ENCODE peak calls at places on chromosomes 3 and 15, in five cellular contexts. N, I, M, K and A are unnamed samples.

GRCh38 chr3:191303596-191303995 is 25.6 kb upstream of the CCDC50 start:
- DNase-seq in I (no peak), N (no peak), M (no peak), K (no peak), A (no peak)

GRCh38 chr3:86990171-86990733 is 697 bp downstream of the VGLL3 start:
- DNase-seq in M (peak), K (no peak), N (peak), I (peak), A (no peak)

GRCh38 chr15:57580866-57581265 is 10.8 kb upstream of the MYZAP start:
- DNase-seq in I (no peak), N (no peak), M (no peak), K (no peak), A (no peak)

GRCh38 chr15:52636459-52636858 is 42.7 kb downstream of the ATOSA start:
- DNase-seq in K (no peak), M (no peak), I (no peak), N (no peak), A (no peak)

GRCh38 chr3:9682123-9682522 is 21.5 kb upstream of the CPNE9 start:
- DNase-seq in I (no peak), K (no peak), M (no peak), N (no peak), A (no peak)

GRCh38 chr3:177145402-177145801 is 51.9 kb downstream of the TBL1XR1 start:
- DNase-seq in M (no peak), N (no peak), I (peak), K (no peak), A (no peak)

GRCh38 chr3:38968891-38969290 is 82.9 kb downstream of the SCN11A start:
- DNase-seq in M (no peak), K (no peak), N (no peak), I (no peak), A (no peak)

GRCh38 chr15:70470556-70471191 is 292.7 kb downstream of the UACA start:
- DNase-seq in N (no peak), K (no peak), I (no peak), M (no peak), A (no peak)

GRCh38 chr3:115864912-115865311 is 241.6 kb downstream of the GAP43 start:
- DNase-seq in M (no peak), I (no peak), N (no peak), K (no peak), A (no peak)

GRCh38 chr15:40029979-40030893 is 8.7 kb downstream of the SRP14 start:
- DNase-seq in I (no peak), K (no peak), M (no peak), N (peak), A (no peak)

GRCh38 chr15:85607141-85607806 is 187.5 kb downstream of the KLHL25 start:
- DNase-seq in M (no peak), N (peak), I (no peak), K (no peak), A (no peak)

GRCh38 chr15:41490355-41490754 is 3.3 kb upstream of the ITPKA start:
- DNase-seq in K (no peak), I (peak), M (peak), N (peak), A (no peak)

GRCh38 chr15:22880068-22880980 is 41.9 kb downstream of the NIPA2 start:
- DNase-seq in N (no peak), I (no peak), K (no peak), M (no peak), A (no peak)

GRCh38 chr3:29281265-29282228 is 676 bp downstream of the RBMS3 start:
- DNase-seq in K (no peak), N (peak), I (peak), M (peak), A (peak)

GRCh38 chr15:82014989-82015388 is 30.8 kb downstream of the MEX3B start:
- DNase-seq in M (no peak), I (no peak), N (no peak), K (no peak), A (no peak)

GRCh38 chr3:180063783-180064182 is 27.0 kb upstream of the PEX5L start:
- DNase-seq in I (no peak), N (no peak), M (no peak), K (no peak), A (no peak)

GRCh38 chr15:65550681-65551098 is 20.4 kb downstream of the HACD3 start:
- DNase-seq in K (no peak), M (no peak), I (no peak), N (peak), A (no peak)

GRCh38 chr15:96264351-96264798 is 66.1 kb upstream of the NR2F2 start:
- DNase-seq in N (no peak), I (no peak), K (no peak), M (no peak), A (no peak)

GRCh38 chr3:137768361-137769320 is 4.5 kb downstream of the SOX14 start:
- DNase-seq in N (no peak), I (peak), M (peak), K (no peak), A (no peak)

GRCh38 chr15:45129651-45130129 is at the start of the genes DUOX1 and DUOXA1:
- DNase-seq in M (peak), N (no peak), K (no peak), I (no peak), A (no peak)

GRCh38 chr3:172140499-172141391 is 101.4 kb downstream of the FNDC3B start:
- DNase-seq in M (no peak), I (no peak), N (peak), K (no peak), A (no peak)

GRCh38 chr3:125054436-125055164 is 1.2 kb downstream of the HEG1 start:
- DNase-seq in N (peak), K (no peak), I (peak), M (no peak), A (no peak)

GRCh38 chr15:49145651-49146609 is 9.5 kb downstream of the COPS2 start:
- DNase-seq in N (peak), I (peak), K (no peak), M (no peak), A (no peak)

GRCh38 chr3:183158552-183159006 is 4.0 kb downstream of the LAMP3 start:
- DNase-seq in I (peak), M (no peak), N (peak), K (no peak), A (no peak)

GRCh38 chr15:77617507-77618285 is 15.0 kb downstream of the LINGO1 start:
- DNase-seq in I (no peak), K (no peak), M (no peak), N (no peak), A (no peak)

GRCh38 chr15:68192804-68193521 is 12.2 kb downstream of the CALML4 start:
- DNase-seq in I (no peak), K (no peak), N (no peak), M (no peak), A (no peak)

GRCh38 chr15:39179980-39180379 is 400.9 kb upstream of the THBS1 start:
- DNase-seq in K (no peak), I (no peak), N (no peak), M (no peak), A (no peak)

GRCh38 chr3:171018151-171018935 is 8.2 kb downstream of the SLC2A2 start:
- DNase-seq in I (no peak), K (no peak), N (peak), M (no peak), A (no peak)

GRCh38 chr3:116020495-116020894 is 397.2 kb downstream of the GAP43 start:
- DNase-seq in I (no peak), N (no peak), M (no peak), K (no peak), A (no peak)

GRCh38 chr15:45180201-45180600 is 7.6 kb downstream of the SHF start:
- DNase-seq in I (no peak), M (no peak), K (no peak), N (no peak), A (no peak)

GRCh38 chr3:5012398-5012797 is 33.2 kb downstream of the BHLHE40 start:
- DNase-seq in K (no peak), N (no peak), I (no peak), M (no peak), A (no peak)

GRCh38 chr3:187072582-187072981 is 66.7 kb downstream of the RPL39L start:
- DNase-seq in N (no peak), M (no peak), K (no peak), I (no peak), A (no peak)

GRCh38 chr3:73561494-73561893 is 63.2 kb downstream of the PDZRN3 start:
- DNase-seq in I (no peak), K (no peak), N (no peak), M (no peak), A (no peak)

GRCh38 chr3:87350367-87351199 is 74.2 kb upstream of the POU1F1 start:
- DNase-seq in N (peak), M (no peak), I (peak), K (no peak), A (no peak)

GRCh38 chr3:33826688-33827087 is 28.3 kb downstream of the PDCD6IP start:
- DNase-seq in N (peak), M (no peak), I (no peak), K (no peak), A (no peak)

GRCh38 chr3:157335677-157336076 is 101.0 kb upstream of the PTX3 start:
- DNase-seq in M (no peak), K (no peak), N (peak), I (no peak), A (no peak)

GRCh38 chr15:63372018-63372705 is 9.5 kb downstream of the CA12 start:
- DNase-seq in N (peak), I (no peak), K (no peak), M (no peak), A (no peak)

GRCh38 chr15:92104069-92104468 is 250.6 kb downstream of the SLCO3A1 start:
- DNase-seq in I (no peak), K (no peak), M (no peak), N (no peak), A (no peak)

DNA sequence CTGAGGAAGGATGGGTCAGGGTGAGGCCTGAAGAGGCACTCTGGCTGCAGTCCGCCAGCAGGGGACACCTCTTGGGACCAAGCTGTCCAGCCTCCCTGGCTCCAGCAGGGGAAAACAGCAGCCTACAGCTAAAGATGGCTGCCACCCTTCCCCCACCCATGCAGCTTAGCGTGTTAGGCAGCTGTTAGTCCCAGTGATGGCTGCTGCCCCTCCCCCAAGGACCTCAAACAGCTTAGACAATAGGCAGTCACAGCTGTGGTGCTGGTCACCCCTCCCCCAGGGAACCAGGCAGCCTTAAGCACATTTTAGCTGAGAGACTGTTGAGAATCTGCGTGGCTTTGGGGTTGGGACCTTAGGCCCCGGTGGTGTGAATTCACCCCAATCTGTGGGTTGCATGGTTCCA is 140.4 kb upstream of the CADPS start:
- DNase-seq in I (no peak), K (no peak), M (peak), N (no peak), A (no peak)
- TF ChIP-seq CTCF in I (no peak), K (no peak), M (no peak), N (no peak), A (no peak)

GRCh38 chr3:58529516-58530353 is 7.3 kb downstream of the ACOX2 start:
- DNase-seq in I (no peak), N (peak), K (no peak), M (peak), A (no peak)
- TF ChIP-seq CTCF in I (peak), N (peak), K (no peak), M (no peak), A (no peak)

GRCh38 chr3:46908294-46908985 is 30.9 kb downstream of the PTH1R start:
- DNase-seq in N (peak), K (no peak), I (no peak), M (peak), A (no peak)

GRCh38 chr3:46907271-46907670 is 29.8 kb downstream of the PTH1R start:
- DNase-seq in I (no peak), K (no peak), N (no peak), M (peak), A (no peak)

GRCh38 chr3:46906471-46907058 is 29.0 kb downstream of the PTH1R start:
- DNase-seq in I (no peak), M (no peak), K (no peak), N (no peak), A (no peak)

GRCh38 chr3:46908986-46909534 is 31.5 kb downstream of the PTH1R start:
- DNase-seq in K (no peak), M (no peak), N (no peak), I (no peak), A (no peak)

GRCh38 chr3:46907960-46908293 is 30.4 kb downstream of the PTH1R start:
- DNase-seq in M (no peak), I (no peak), N (no peak), K (no peak), A (no peak)
- TF ChIP-seq CTCF in M (no peak), I (no peak), N (peak), K (no peak), A (no peak)

GRCh38 chr3:126291537-126291936 is 65.7 kb downstream of the KLF15 start:
- DNase-seq in K (no peak), I (no peak), M (no peak), N (no peak), A (no peak)
- TF ChIP-seq CTCF in K (no peak), I (no peak), M (no peak), N (no peak), A (no peak)

GRCh38 chr3:22091329-22091728 is 340.3 kb upstream of the ZNF385D start:
- DNase-seq in M (no peak), N (no peak), I (no peak), K (no peak), A (no peak)

DNA sequence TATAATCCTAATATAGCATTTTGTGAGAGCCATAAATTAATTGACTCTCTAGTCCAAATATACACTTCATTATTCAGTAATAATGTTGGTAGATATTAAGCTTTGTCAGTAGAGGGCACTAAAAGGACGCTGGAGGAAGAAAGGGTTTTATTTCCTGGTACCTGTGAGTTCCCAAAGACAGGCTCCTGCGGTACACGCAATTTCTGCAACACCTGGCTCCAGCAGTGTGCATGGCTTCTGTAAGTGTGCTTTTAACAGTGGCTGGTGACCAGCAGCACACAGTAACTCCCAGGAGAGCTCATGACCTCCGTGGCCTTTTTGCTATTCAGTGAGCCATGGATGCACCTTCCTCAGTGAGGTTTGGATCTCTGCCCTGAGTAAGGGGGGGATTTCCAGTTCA is 338.3 kb upstream of the ZNF385D start:
- DNase-seq in I (peak), M (peak), N (peak), K (no peak), A (no peak)
- TF ChIP-seq CTCF in I (peak), M (peak), N (peak), K (no peak), A (peak)

GRCh38 chr15:80695911-80696651 is 971 bp downstream of the ABHD17C start:
- DNase-seq in I (no peak), N (peak), M (peak), K (peak), A (no peak)
- TF ChIP-seq CTCF in I (no peak), N (peak), M (peak), K (no peak), A (no peak)

GRCh38 chr3:52041118-52041847 is 15.1 kb downstream of the DUSP7 start:
- DNase-seq in N (no peak), M (peak), I (no peak), K (no peak), A (no peak)
- TF ChIP-seq CTCF in N (peak), M (no peak), I (no peak), K (no peak), A (no peak)

GRCh38 chr3:98553751-98554150 is 22.0 kb downstream of the GPR15 start:
- DNase-seq in K (no peak), N (no peak), M (no peak), I (no peak), A (no peak)

GRCh38 chr3:98550833-98551232 is 19.1 kb downstream of the GPR15 start:
- DNase-seq in K (no peak), M (no peak), I (no peak), N (no peak), A (no peak)

GRCh38 chr3:98553021-98553563 is 21.3 kb downstream of the GPR15 start:
- DNase-seq in I (no peak), N (no peak), K (no peak), M (no peak), A (no peak)

GRCh38 chr3:98551754-98552153 is 20.0 kb downstream of the GPR15 start:
- DNase-seq in I (no peak), K (no peak), M (no peak), N (no peak), A (no peak)

GRCh38 chr3:98552232-98553020 is 20.6 kb downstream of the GPR15 start:
- DNase-seq in I (no peak), M (no peak), K (no peak), N (no peak), A (no peak)
- TF ChIP-seq CTCF in I (no peak), M (no peak), K (no peak), N (no peak), A (no peak)

GRCh38 chr15:66849393-66849745 is 147.3 kb downstream of the SMAD6 start:
- DNase-seq in K (no peak), N (no peak), M (no peak), I (no peak), A (no peak)

GRCh38 chr15:66850078-66850991 is 148.3 kb downstream of the SMAD6 start:
- DNase-seq in I (no peak), K (no peak), N (no peak), M (peak), A (no peak)

GRCh38 chr15:66852064-66852905 is 150.2 kb downstream of the SMAD6 start:
- DNase-seq in M (no peak), N (no peak), I (no peak), K (no peak), A (no peak)

GRCh38 chr15:66849746-66850077 is 147.7 kb downstream of the SMAD6 start:
- DNase-seq in I (no peak), M (no peak), N (no peak), K (no peak), A (no peak)

DNA sequence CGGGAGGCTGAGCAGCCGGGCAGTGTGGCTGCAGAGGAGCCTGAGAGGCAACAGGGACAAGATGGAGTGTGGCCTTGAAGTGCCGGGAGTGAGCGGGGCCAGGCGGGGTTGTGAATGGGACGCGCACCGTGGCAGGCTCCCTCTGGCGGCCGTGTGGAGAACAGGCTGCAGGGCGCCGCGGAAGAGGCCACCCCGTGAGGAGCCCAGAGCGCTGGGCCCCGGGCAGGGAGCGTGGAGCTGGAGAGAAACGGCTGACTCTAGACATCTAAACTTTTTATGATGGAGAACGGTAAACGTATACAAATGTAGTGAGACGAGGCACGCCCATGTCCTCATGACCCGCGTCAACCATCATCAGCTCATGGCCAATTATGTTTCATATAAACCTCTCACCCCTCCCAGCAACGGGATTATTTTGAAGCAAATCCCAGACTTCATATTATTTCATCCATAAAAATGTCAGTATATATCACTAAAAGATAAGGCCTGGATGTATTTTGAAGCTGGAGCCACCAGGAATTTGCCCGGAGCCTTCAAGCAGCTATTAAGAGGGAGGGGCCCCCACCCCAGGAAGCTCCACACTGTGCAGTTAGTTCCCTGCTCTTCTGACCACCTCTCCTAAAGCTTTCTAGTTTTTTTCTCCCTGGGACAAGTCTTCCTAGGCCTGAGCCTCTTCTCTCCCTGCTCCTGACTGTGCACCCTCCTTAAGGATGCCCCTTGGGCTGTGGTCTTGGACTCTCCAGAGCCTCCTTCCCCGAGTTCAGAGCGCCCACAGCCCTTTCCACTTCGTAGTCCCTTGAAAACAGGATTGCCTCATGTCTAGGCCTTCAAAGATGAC is 149.4 kb downstream of the SMAD6 start:
- DNase-seq in N (peak), M (peak), I (peak), K (peak), A (peak)
- TF ChIP-seq CTCF in N (peak), M (peak), I (peak), K (peak), A (peak)